ENCODE peak calls at places on chromosomes 13 and 19, in nine cellular contexts. M is body of pancreas; W is heart left ventricle; H is astrocyte of the cerebellum; C is fibroblast of lung; U is IMR-90; Z is psoas muscle; A is CD8-positive, alpha-beta T cell; N is cardiac muscle cell. V is an unnamed sample.

GRCh38 chr19:52226652-52227051 is 36.8 kb downstream of the PPP2R1A start:
- DNase-seq in M (no peak), W (no peak), H (no peak), C (no peak), U (no peak), Z (no peak), A (no peak), N (no peak), V (no peak)

GRCh38 chr13:70905035-70905434 is 796.8 kb upstream of the KLHL1 start:
- DNase-seq in M (no peak), W (no peak), H (no peak), C (peak), U (no peak), Z (no peak), A (no peak), N (peak), V (no peak)

GRCh38 chr13:36072127-36072526 is 59.1 kb downstream of the DCLK1 start:
- DNase-seq in M (no peak), W (no peak), H (no peak), C (no peak), U (no peak), Z (no peak), A (no peak), N (no peak), V (no peak)

GRCh38 chr13:51776179-51776578 is 27.8 kb downstream of the DHRS12 start:
- DNase-seq in M (peak), W (no peak), H (no peak), C (no peak), U (no peak), Z (no peak), A (no peak), N (no peak), V (no peak)

GRCh38 chr13:29452773-29453574 is 142.5 kb downstream of the SLC7A1 start:
- DNase-seq in M (no peak), W (no peak), H (no peak), C (no peak), U (no peak), Z (no peak), A (no peak), N (no peak), V (no peak)

GRCh38 chr13:100526299-100527030 is 62.1 kb downstream of the GGACT start:
- DNase-seq in M (no peak), W (no peak), H (no peak), C (no peak), U (no peak), Z (no peak), A (no peak), N (no peak), V (no peak)

GRCh38 chr13:24865158-24865557 is 101.2 kb downstream of the RNF17 start:
- DNase-seq in M (no peak), W (no peak), H (no peak), C (peak), U (peak), Z (no peak), A (no peak), N (peak), V (no peak)

GRCh38 chr13:93723316-93723715 is 496.7 kb downstream of the GPC6 start:
- DNase-seq in M (no peak), W (no peak), H (no peak), C (peak), U (peak), Z (no peak), A (no peak), N (peak), V (no peak)

GRCh38 chr19:41887711-41888382 is 4.9 kb downstream of the ARHGEF1 start:
- DNase-seq in M (peak), W (no peak), H (peak), C (no peak), U (peak), Z (no peak), A (peak), N (peak), V (peak)

GRCh38 chr13:52830946-52831345 is 17.5 kb downstream of the PCDH8 start:
- DNase-seq in M (no peak), W (no peak), H (no peak), C (no peak), U (peak), Z (no peak), A (no peak), N (no peak), V (no peak)

GRCh38 chr13:30441304-30441703 is 19.0 kb downstream of the UBE2L5 start:
- DNase-seq in M (no peak), W (no peak), H (no peak), C (no peak), U (peak), Z (no peak), A (no peak), N (no peak), V (no peak)

GRCh38 chr13:111114362-111115050 is 604 bp upstream of the ARHGEF7 start:
- DNase-seq in M (no peak), W (peak), H (no peak), C (peak), U (peak), Z (peak), A (no peak), N (peak), V (peak)

GRCh38 chr13:25232937-25233515 is 54.3 kb downstream of the MTMR6 start:
- DNase-seq in M (no peak), W (no peak), H (no peak), C (peak), U (peak), Z (no peak), A (no peak), N (peak), V (no peak)

GRCh38 chr13:109026266-109026665 is 396.9 kb downstream of the MYO16 start:
- DNase-seq in M (no peak), W (no peak), H (no peak), C (no peak), U (no peak), Z (no peak), A (no peak), N (no peak), V (no peak)

GRCh38 chr19:49361438-49362047 is 673 bp downstream of the TEAD2 start:
- DNase-seq in M (peak), W (peak), H (peak), C (peak), U (peak), Z (peak), A (no peak), N (peak), V (peak)

GRCh38 chr13:73717632-73718031 is 416.6 kb downstream of the KLF12 start:
- DNase-seq in M (no peak), W (no peak), H (peak), C (peak), U (peak), Z (no peak), A (no peak), N (peak), V (no peak)

GRCh38 chr19:54995561-54995960 is 29.4 kb downstream of the NLRP2 start:
- DNase-seq in M (no peak), W (no peak), H (no peak), C (no peak), U (no peak), Z (no peak), A (no peak), N (no peak), V (no peak)

GRCh38 chr19:7260161-7260560 is 34.1 kb downstream of the INSR start:
- DNase-seq in M (no peak), W (no peak), H (no peak), C (no peak), U (no peak), Z (no peak), A (no peak), N (no peak), V (no peak)

GRCh38 chr19:33814181-33815165 is 17.8 kb downstream of the KCTD15 start:
- DNase-seq in M (no peak), W (peak), H (no peak), C (peak), U (peak), Z (no peak), A (no peak), N (no peak), V (no peak)

GRCh38 chr13:103961784-103962183 is 895.6 kb upstream of the SLC10A2 start:
- DNase-seq in M (no peak), W (no peak), H (no peak), C (no peak), U (no peak), Z (no peak), A (no peak), N (peak), V (no peak)

GRCh38 chr13:43307921-43308433 is 284.6 kb downstream of the DNAJC15 start:
- DNase-seq in M (peak), W (peak), H (peak), C (peak), U (peak), Z (peak), A (no peak), N (peak), V (peak)

GRCh38 chr19:42122691-42123607 is 9.3 kb downstream of the POU2F2 start:
- DNase-seq in M (no peak), W (no peak), H (no peak), C (no peak), U (no peak), Z (no peak), A (no peak), N (no peak), V (no peak)

GRCh38 chr13:23928985-23929384 is 31.7 kb upstream of the C1QTNF9B start:
- DNase-seq in M (no peak), W (no peak), H (peak), C (peak), U (peak), Z (no peak), A (no peak), N (peak), V (no peak)

GRCh38 chr13:99911069-99911964 is 60.2 kb downstream of the ZIC5 start:
- DNase-seq in M (no peak), W (no peak), H (no peak), C (no peak), U (no peak), Z (no peak), A (no peak), N (no peak), V (no peak)

GRCh38 chr19:46147791-46148288 is at the start of gene IGFL2:
- DNase-seq in M (no peak), W (no peak), H (no peak), C (no peak), U (no peak), Z (no peak), A (no peak), N (peak), V (no peak)

GRCh38 chr13:80802946-80803345 is 462.0 kb upstream of the SPRY2 start:
- DNase-seq in M (no peak), W (no peak), H (no peak), C (no peak), U (no peak), Z (no peak), A (no peak), N (no peak), V (no peak)

DNA sequence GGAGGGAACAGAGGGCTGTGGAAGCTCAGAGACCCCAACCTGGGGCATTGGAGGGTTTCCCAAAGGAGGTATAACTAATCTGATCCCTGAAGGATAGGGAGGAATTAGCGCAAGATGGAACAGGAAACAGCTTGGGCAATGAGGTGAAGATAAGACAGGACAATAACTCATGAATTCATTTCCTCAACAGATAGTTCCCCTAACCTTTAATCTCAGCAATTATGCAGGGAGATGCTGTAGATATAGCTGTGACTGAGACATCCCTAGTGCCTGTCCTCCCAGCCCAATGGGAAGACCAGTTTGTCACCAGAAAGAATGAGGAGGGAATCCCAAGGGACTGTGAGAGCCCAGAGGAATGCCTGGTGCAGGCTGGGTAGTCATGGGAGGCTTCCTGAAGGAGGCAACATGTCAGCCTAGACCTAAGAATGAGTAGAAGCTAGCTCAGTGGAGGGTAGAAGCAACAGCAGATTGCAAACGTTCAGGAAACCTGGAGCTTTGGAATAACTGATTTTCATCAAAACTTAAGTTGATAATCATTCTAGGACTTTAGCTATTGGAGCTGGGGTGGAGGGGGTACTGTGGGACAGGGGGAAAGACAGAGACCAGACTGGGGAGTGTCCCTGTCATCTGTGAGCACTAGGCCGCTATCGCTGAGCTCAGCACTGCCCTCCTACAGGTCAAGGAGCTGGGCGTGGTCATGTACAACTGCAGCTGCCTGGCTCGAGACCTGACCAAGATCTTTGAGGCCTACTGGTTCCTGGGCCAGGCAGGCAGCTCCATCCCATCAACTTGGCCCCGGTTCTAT is 18.8 kb downstream of the HIPK4 start:
- DNase-seq in M (no peak), W (no peak), H (no peak), C (no peak), U (no peak), Z (no peak), A (no peak), N (no peak), V (no peak)
- H3K4me3 ChIP-seq in M (no peak), W (no peak), H (no peak), C (no peak), U (no peak), Z (no peak), A (no peak), N (no peak), V (no peak)

DNA sequence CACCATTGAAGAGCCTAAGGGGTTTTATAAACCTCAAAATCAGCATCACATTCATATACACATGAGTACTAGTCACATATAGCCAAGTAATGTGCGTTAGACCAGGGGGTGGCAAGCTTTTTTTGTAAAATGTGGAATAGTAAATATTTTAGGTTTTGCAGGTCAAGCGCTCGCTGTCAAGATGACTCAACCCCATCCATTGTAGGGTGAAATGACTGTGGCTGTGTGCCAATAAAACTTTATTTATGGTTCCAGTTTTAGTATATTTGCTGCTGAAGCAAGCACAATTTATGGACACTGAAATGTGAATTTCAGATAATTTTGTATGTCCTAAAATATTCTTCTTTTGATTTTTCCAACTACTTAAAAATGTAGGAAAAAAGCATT is 21.6 kb downstream of the RFX2 start:
- DNase-seq in M (no peak), W (no peak), H (no peak), C (peak), U (peak), Z (no peak), A (no peak), N (peak), V (no peak)
- H3K4me3 ChIP-seq in M (no peak), W (no peak), H (no peak), C (no peak), U (no peak), Z (no peak), A (no peak), N (no peak), V (no peak)

GRCh38 chr19:47545061-47545948 is 27.6 kb downstream of the ZNF541 start:
- DNase-seq in M (no peak), W (no peak), H (no peak), C (no peak), U (no peak), Z (no peak), A (no peak), N (no peak), V (no peak)
- H3K4me3 ChIP-seq in M (no peak), W (peak), H (peak), C (no peak), U (no peak), Z (peak), A (peak), N (no peak), V (no peak)

GRCh38 chr19:44905437-44906160 is at the start of gene APOE:
- DNase-seq in M (no peak), W (no peak), H (no peak), C (peak), U (no peak), Z (no peak), A (no peak), N (peak), V (peak)
- H3K4me3 ChIP-seq in M (no peak), W (peak), H (peak), C (peak), U (peak), Z (peak), A (no peak), N (peak), V (peak)

GRCh38 chr19:9818734-9819589 is at the start of gene FBXL12:
- DNase-seq in M (peak), W (peak), H (peak), C (peak), U (peak), Z (peak), A (peak), N (peak), V (peak)

GRCh38 chr19:9818175-9818733 is 625 bp downstream of the FBXL12 start:
- DNase-seq in M (no peak), W (no peak), H (no peak), C (no peak), U (no peak), Z (no peak), A (no peak), N (no peak), V (no peak)

GRCh38 chr19:9823816-9824215 is 3.9 kb upstream of the UBL5 start:
- DNase-seq in M (no peak), W (no peak), H (no peak), C (no peak), U (no peak), Z (no peak), A (no peak), N (no peak), V (no peak)

DNA sequence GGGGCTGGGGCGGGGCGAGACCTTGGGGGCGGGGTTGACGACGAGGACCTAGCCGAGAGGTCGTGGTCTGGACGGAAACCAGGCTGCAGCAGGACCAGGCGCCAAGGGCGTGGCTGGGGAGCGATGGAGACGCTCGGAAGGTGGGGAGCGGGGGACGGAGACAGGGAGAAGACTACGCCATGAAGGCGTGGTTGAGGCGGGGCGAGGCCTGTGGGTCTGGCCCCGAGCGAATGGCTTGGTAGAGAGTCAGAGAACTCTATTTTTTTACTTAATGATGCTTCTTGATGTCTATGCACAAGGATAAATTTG is 665 bp upstream of the FBXL12 start:
- DNase-seq in M (no peak), W (no peak), H (no peak), C (no peak), U (no peak), Z (no peak), A (no peak), N (no peak), V (no peak)
- H3K4me3 ChIP-seq in M (no peak), W (peak), H (peak), C (peak), U (peak), Z (peak), A (peak), N (peak), V (peak)

GRCh38 chr13:48578516-48579166 is 45.8 kb upstream of the RCBTB2 start:
- DNase-seq in M (no peak), W (no peak), H (no peak), C (no peak), U (no peak), Z (no peak), A (no peak), N (no peak), V (no peak)
- H3K4me3 ChIP-seq in M (no peak), W (no peak), H (no peak), C (no peak), U (no peak), Z (no peak), A (no peak), N (no peak), V (no peak)

GRCh38 chr19:30719189-30719990 is 347.2 kb downstream of the ZNF536 start:
- DNase-seq in M (peak), W (peak), H (no peak), C (peak), U (no peak), Z (peak), A (no peak), N (peak), V (peak)
- H3K4me3 ChIP-seq in M (peak), W (peak), H (peak), C (peak), U (peak), Z (peak), A (peak), N (peak), V (peak)

DNA sequence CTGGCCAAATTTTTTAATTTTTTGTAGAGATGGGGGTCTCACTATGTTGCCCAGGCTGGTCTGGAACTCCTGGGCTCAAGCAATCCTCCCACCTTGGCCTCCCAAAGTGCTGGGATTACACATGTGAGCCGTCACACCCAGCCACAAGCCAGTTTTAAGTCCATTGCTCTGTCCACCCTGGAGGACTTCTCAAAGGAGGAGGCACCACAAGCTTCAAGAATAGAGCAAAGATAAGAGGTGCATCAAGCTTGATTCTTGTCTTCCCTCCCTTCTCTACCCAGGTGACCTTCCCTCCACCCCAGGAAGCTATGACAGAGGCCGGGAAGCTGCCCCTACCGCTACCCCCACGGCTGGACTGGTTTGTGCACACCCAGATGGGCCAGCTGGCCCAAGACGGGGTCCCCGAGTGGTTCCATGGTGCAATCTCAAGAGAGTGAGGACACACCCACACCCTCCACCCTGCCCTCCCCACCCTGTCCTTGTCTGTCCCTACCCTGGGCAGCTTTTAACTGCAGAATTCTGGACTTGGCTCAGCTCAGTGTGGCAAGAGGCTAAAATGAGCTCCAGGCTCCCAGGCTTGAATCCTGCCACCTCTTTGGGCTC is 5.1 kb downstream of the HSH2D start:
- DNase-seq in M (no peak), W (no peak), H (no peak), C (no peak), U (no peak), Z (no peak), A (no peak), N (no peak), V (no peak)
- H3K4me3 ChIP-seq in M (no peak), W (no peak), H (no peak), C (no peak), U (no peak), Z (no peak), A (no peak), N (no peak), V (no peak)

V was measured in transverse colon.